ENCODE peak calls at places on chromosomes 7 and 10, in four cellular contexts. C, Y, N and E are unnamed samples. For H3K4me1, the result is how much of the 10 kb centered on the place peaks cover.

GRCh38 chr10:124641282-124642075 is 102.7 kb downstream of the FAM53B start:
- DNase-seq in C (no peak), Y (no peak), N (no peak), E (peak)

GRCh38 chr7:135601182-135601581 is 43.5 kb downstream of the NUP205 start:
- DNase-seq in N (no peak), C (no peak), Y (no peak), E (no peak)

GRCh38 chr7:139915864-139916716 is 87.0 kb downstream of the TBXAS1 start:
- DNase-seq in N (peak), Y (no peak), C (peak), E (no peak)

GRCh38 chr7:139960158-139960557 is 102.6 kb downstream of the PARP12 start:
- DNase-seq in N (no peak), C (no peak), Y (no peak), E (no peak)

GRCh38 chr7:79810945-79811344 is 323.7 kb upstream of the GNAI1 start:
- DNase-seq in Y (no peak), C (no peak), N (no peak), E (no peak)

GRCh38 chr10:13593560-13593959 is 6.8 kb downstream of the PRPF18 start:
- DNase-seq in Y (no peak), N (no peak), C (no peak), E (no peak)

GRCh38 chr7:112868609-112869008 is 78.4 kb upstream of the TMEM168 start:
- DNase-seq in Y (no peak), N (no peak), C (no peak), E (no peak)

GRCh38 chr10:100939763-100940344 is 27.1 kb downstream of the SLF2 start:
- DNase-seq in N (no peak), Y (no peak), C (no peak), E (no peak)

GRCh38 chr7:20330797-20331230 is at the start of gene ITGB8:
- DNase-seq in N (no peak), C (peak), Y (peak), E (no peak)

GRCh38 chr7:142801601-142802295 is 31.0 kb downstream of the PRSS2 start:
- DNase-seq in Y (no peak), C (no peak), N (no peak), E (no peak)

GRCh38 chr10:73785721-73786511 is 510 bp downstream of the ZSWIM8 start:
- DNase-seq in N (peak), Y (no peak), C (peak), E (peak)

GRCh38 chr10:93023013-93023650 is 37.5 kb upstream of the CYP26C1 start:
- DNase-seq in Y (no peak), N (no peak), C (no peak), E (no peak)

GRCh38 chr7:33487998-33488682 is 358.8 kb downstream of the BBS9 start:
- DNase-seq in Y (no peak), N (no peak), C (no peak), E (no peak)

GRCh38 chr10:86941426-86941825 is 16.0 kb downstream of the MMRN2 start:
- DNase-seq in N (no peak), Y (no peak), C (peak), E (no peak)

GRCh38 chr7:149284850-149285580 is 23.0 kb downstream of the ZNF783 start:
- DNase-seq in C (peak), N (peak), Y (peak), E (peak)

GRCh38 chr10:95513941-95514392 is 47.2 kb downstream of the SORBS1 start:
- DNase-seq in Y (no peak), N (no peak), C (peak), E (no peak)

GRCh38 chr7:151924508-151924907 is 31.7 kb upstream of the GALNTL5 start:
- DNase-seq in C (no peak), N (no peak), Y (no peak), E (no peak)

GRCh38 chr7:34039033-34039432 is 133.7 kb downstream of the BMPER start:
- DNase-seq in Y (no peak), C (no peak), N (no peak), E (no peak)

GRCh38 chr10:44032216-44032615 is 352.7 kb downstream of the CXCL12 start:
- DNase-seq in Y (no peak), N (no peak), C (no peak), E (no peak)

GRCh38 chr7:33905389-33906032 is at the start of gene BMPER:
- DNase-seq in Y (no peak), C (no peak), N (no peak), E (no peak)

GRCh38 chr7:138000081-138000701 is 1.7 kb downstream of the CREB3L2 start:
- DNase-seq in Y (no peak), C (peak), N (no peak), E (no peak)

GRCh38 chr10:89206402-89207180 is 526 bp downstream of the CH25H start:
- DNase-seq in C (no peak), Y (peak), N (peak), E (peak)

GRCh38 chr7:22607180-22607579 is 107.2 kb upstream of the STEAP1B start:
- DNase-seq in Y (no peak), N (no peak), C (no peak), E (no peak)

GRCh38 chr10:123687758-123688157 is 21.6 kb downstream of the GPR26 start:
- DNase-seq in Y (no peak), N (no peak), C (no peak), E (no peak)

GRCh38 chr7:106583706-106584690 is 77.0 kb downstream of the CCDC71L start:
- DNase-seq in C (no peak), N (no peak), Y (no peak), E (no peak)

GRCh38 chr7:107387077-107387476 is 82.8 kb upstream of the GPR22 start:
- DNase-seq in Y (no peak), C (peak), N (no peak), E (no peak)

GRCh38 chr10:29681700-29682444 is 47.1 kb upstream of the SVIL start:
- DNase-seq in N (peak), C (peak), Y (no peak), E (peak)

GRCh38 chr10:81873932-81874816 is 820 bp upstream of the NRG3 start:
- DNase-seq in Y (peak), C (peak), N (no peak), E (no peak)

GRCh38 chr10:47406870-47407648 is 23.0 kb upstream of the ZNF488 start:
- DNase-seq in N (no peak), Y (no peak), C (no peak), E (no peak)

GRCh38 chr10:126536148-126536547 is 134.3 kb downstream of the C10orf90 start:
- DNase-seq in C (no peak), N (no peak), Y (no peak), E (no peak)

GRCh38 chr7:155781433-155781832 is 30.8 kb downstream of the SHH start:
- DNase-seq in N (no peak), Y (no peak), C (no peak), E (no peak)

GRCh38 chr7:74092964-74093339 is 9.3 kb downstream of the LIMK1 start:
- DNase-seq in C (peak), N (no peak), Y (no peak), E (no peak)
- H3K4me1 ChIP-seq in C (under half), N (under half), Y (under half), E (under half)

GRCh38 chr7:17307969-17308648 is 9.7 kb downstream of the AHR start:
- DNase-seq in Y (no peak), N (no peak), C (no peak), E (no peak)

GRCh38 chr7:17307033-17307432 is 8.6 kb downstream of the AHR start:
- DNase-seq in Y (no peak), C (no peak), N (no peak), E (no peak)

GRCh38 chr7:17305387-17306171 is 7.1 kb downstream of the AHR start:
- DNase-seq in Y (no peak), C (no peak), N (no peak), E (no peak)

GRCh38 chr7:17304926-17305325 is 6.5 kb downstream of the AHR start:
- DNase-seq in Y (no peak), N (peak), C (no peak), E (no peak)

DNA sequence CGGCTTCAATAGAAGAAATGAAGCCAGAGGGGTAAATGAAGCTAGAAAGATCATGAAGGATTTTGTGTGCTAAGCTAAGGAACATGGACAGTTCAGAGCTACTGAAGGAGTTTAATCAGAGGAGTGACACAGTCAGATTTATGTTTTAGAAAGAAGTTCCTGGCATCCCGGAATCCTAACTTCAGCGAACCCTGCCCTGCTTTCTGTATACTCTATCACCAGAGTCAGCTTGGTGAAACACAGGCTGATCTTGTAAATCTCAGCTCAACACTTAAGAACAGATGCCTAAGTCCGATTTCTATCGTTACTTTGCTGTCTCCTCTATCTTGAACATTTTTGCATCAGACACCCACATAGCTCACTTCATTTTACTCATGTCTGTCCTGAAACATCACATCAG is 9.1 kb downstream of the AHR start:
- DNase-seq in N (no peak), C (no peak), Y (no peak), E (no peak)
- H3K4me1 ChIP-seq in N (half or more), C (under half), Y (under half), E (under half)

GRCh38 chr10:28577506-28577905 is 44.6 kb downstream of the WAC start:
- DNase-seq in N (no peak), C (no peak), Y (no peak), E (no peak)
- H3K4me1 ChIP-seq in N (half or more), C (under half), Y (under half), E (half or more)

DNA sequence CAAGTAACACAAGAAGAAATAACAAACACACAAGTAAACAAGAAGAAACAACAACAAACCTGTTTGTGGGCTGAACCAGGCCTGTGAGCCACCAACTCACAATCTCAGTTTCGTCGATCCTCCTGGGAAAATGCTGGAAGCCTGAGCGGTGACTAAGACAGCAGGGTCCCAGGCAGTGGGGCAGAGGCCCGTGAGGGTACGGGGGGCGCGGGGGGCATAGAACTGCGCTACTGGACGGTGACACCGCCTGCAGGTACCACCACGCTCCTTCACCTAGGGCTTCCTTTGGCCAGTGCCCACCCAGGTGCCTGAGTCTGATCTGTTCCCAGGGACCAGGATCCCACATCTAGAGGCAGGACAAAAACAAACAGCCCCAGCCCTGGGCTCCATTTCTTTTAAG is 3.4 kb upstream of the CALN1 start:
- DNase-seq in C (no peak), N (no peak), Y (no peak), E (no peak)
- H3K4me1 ChIP-seq in C (under half), N (under half), Y (under half), E (under half)

GRCh38 chr10:102648269-102648888 is 4.1 kb downstream of the TRIM8 start:
- DNase-seq in Y (no peak), N (no peak), C (no peak), E (no peak)

GRCh38 chr10:102645741-102646609 is 1.7 kb downstream of the TRIM8 start:
- DNase-seq in N (peak), C (peak), Y (peak), E (peak)

GRCh38 chr10:102645388-102645740 is 1.1 kb downstream of the TRIM8 start:
- DNase-seq in C (peak), Y (peak), N (peak), E (no peak)

GRCh38 chr10:102647433-102648268 is 3.4 kb downstream of the TRIM8 start:
- DNase-seq in C (no peak), Y (no peak), N (no peak), E (no peak)

GRCh38 chr10:102646610-102647432 is 2.5 kb downstream of the TRIM8 start:
- DNase-seq in Y (no peak), C (peak), N (peak), E (no peak)
- H3K4me1 ChIP-seq in Y (under half), C (under half), N (half or more), E (half or more)

GRCh38 chr7:51297986-51298385 is 18.6 kb downstream of the COBL start:
- DNase-seq in Y (no peak), N (no peak), C (no peak), E (no peak)

GRCh38 chr7:51299391-51300133 is 17.0 kb downstream of the COBL start:
- DNase-seq in N (no peak), C (no peak), Y (no peak), E (no peak)

GRCh38 chr7:51301806-51302205 is 14.8 kb downstream of the COBL start:
- DNase-seq in C (no peak), Y (no peak), N (no peak), E (no peak)

GRCh38 chr7:51300762-51301674 is 15.6 kb downstream of the COBL start:
- DNase-seq in C (no peak), N (no peak), Y (no peak), E (no peak)

GRCh38 chr7:51298912-51299311 is 17.7 kb downstream of the COBL start:
- DNase-seq in C (no peak), N (no peak), Y (no peak), E (no peak)
- H3K4me1 ChIP-seq in C (under half), N (under half), Y (under half), E (under half)

DNA sequence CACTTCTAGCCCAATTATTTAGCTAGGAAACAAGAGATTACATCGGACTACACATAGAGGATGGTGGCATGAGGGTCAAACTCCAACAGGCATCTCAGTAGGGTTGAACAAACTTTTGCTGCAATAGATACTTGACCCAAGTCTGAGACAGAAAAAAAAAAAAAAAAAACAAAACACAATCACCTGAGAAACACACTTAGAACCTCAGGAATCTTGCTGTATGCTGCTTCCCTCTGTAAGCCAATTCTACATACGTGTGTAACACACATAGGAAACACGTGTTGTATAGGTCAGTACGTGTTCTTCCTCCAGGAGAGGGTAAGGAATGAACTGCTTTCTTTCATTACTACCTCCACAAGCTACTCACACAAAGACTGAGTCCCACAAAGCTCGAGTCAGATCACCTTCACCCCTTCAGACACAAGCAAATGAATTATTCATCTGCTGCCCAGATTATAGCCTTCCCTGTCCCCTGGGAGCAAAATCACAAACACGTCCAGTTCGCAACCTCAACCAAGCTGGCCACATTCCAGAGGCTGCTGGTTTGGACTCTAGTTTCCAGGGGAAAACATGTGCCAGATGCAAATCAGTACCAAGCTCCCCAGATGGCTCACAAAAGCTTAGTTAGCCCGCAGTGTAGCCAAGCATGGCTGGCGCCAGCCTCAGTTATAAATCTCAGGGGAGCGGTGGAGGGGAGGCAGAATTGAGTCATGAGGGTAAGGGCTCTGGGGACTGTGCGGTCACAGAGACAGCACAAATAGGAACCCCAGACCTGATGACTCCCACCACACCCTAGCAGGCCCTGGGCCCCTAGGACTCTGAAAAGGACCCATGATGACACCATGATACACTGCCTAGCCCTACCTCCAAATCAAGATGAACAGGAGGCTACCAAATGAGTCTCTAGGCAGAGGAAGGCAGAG is 15.1 kb downstream of the PSAP start:
- DNase-seq in C (peak), Y (no peak), N (no peak), E (no peak)
- H3K4me1 ChIP-seq in C (under half), Y (under half), N (under half), E (under half)

DNA sequence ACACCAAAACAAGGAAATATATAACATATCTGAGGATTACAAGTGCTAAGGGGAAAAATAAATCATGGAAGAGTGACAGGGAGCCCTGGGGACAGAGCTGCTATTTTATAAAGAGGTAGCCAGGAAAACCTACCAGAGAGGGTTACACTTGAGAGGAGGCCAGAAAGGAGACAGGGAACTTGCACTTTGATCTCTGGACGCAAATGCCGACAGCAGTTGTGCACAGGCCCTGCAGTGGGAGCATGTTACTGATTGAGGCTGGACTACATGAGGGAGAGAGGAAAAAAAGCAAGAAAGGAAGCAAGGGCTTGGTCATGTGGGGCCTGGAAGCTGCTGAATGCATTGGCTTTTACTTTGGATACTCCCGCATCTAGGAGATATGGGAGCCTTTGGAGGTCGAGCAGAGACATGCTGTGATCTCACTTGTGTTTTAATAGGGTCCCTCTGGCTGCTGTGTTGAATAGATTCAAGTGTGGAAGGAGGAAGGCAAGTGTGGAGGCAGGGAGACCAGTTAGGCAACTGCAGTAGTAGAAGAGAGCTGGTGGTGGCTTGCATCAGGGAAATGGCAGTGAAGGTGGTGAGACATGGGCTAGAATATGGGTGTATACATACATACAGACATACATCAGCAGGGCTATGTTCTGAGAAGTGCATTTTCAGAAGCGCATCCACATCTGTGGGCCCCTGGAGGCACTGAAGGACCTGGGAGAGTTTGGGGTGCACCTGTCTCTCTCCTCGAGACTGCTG is 26.2 kb downstream of the MINDY4 start:
- DNase-seq in N (no peak), Y (no peak), C (no peak), E (no peak)
- H3K4me1 ChIP-seq in N (under half), Y (under half), C (under half), E (under half)